ENCODE peak calls at places on chromosomes 7 and 10, in eight cellular contexts. One of them, this sample, is unnamed.
A peak's percentile ranks its signal among the peaks of the same experiment; 100 is the strongest.

GRCh38 chr7:130426541-130426940 is 14.3 kb downstream of the CEP41 start:
- DNase-seq in HCT116: no peak
- DNase-seq in activated T-helper 2 cell treated with anti-CD3 and anti-CD28 coated beads, Interferon-gamma antibody, Interleukin-2, Interleukin-4, amounts not matched to agents 10 μg/mL and 5 μg/mL and 100 μg/mL, durations not matched to agents 14 hours and 24 hours and 36 hours: no peak
- DNase-seq in GM23248: no peak
- DNase-seq in foreskin melanocyte: no peak
- DNase-seq in iPS DF 19.7: no peak
- DNase-seq in stimulated activated CD4-positive, alpha-beta T cell treated with anti-CD3 and anti-CD28 coated beads, Interleukin-15, amount 100 ng/mL, for 1 hour: no peak
- DNase-seq in GM10248: no peak
- DNase-seq in this sample: no peak

GRCh38 chr7:125390866-125391265 is 461.2 kb upstream of the POT1 start:
- DNase-seq in HCT116: no peak
- DNase-seq in activated T-helper 2 cell treated with anti-CD3 and anti-CD28 coated beads, Interferon-gamma antibody, Interleukin-2, Interleukin-4, amounts not matched to agents 10 μg/mL and 5 μg/mL and 100 μg/mL, durations not matched to agents 14 hours and 24 hours and 36 hours: no peak
- DNase-seq in GM23248: no peak
- DNase-seq in foreskin melanocyte: no peak
- DNase-seq in iPS DF 19.7: no peak
- DNase-seq in stimulated activated CD4-positive, alpha-beta T cell treated with anti-CD3 and anti-CD28 coated beads, Interleukin-15, amount 100 ng/mL, for 1 hour: no peak
- DNase-seq in GM10248: no peak
- DNase-seq in this sample: no peak

GRCh38 chr7:50739744-50740455 is 42.8 kb downstream of the GRB10 start:
- DNase-seq in HCT116: no peak
- DNase-seq in activated T-helper 2 cell treated with anti-CD3 and anti-CD28 coated beads, Interferon-gamma antibody, Interleukin-2, Interleukin-4, amounts not matched to agents 10 μg/mL and 5 μg/mL and 100 μg/mL, durations not matched to agents 14 hours and 24 hours and 36 hours: peak; percentile 65
- DNase-seq in GM23248: peak; percentile 38
- DNase-seq in foreskin melanocyte: peak; percentile 77
- DNase-seq in iPS DF 19.7: no peak
- DNase-seq in stimulated activated CD4-positive, alpha-beta T cell treated with anti-CD3 and anti-CD28 coated beads, Interleukin-15, amount 100 ng/mL, for 1 hour: peak; percentile 29
- DNase-seq in GM10248: no peak
- DNase-seq in this sample: peak; percentile 42

GRCh38 chr7:2892571-2892970 is 48.5 kb upstream of the GNA12 start:
- DNase-seq in HCT116: no peak
- DNase-seq in activated T-helper 2 cell treated with anti-CD3 and anti-CD28 coated beads, Interferon-gamma antibody, Interleukin-2, Interleukin-4, amounts not matched to agents 10 μg/mL and 5 μg/mL and 100 μg/mL, durations not matched to agents 14 hours and 24 hours and 36 hours: no peak
- DNase-seq in GM23248: no peak
- DNase-seq in foreskin melanocyte: no peak
- DNase-seq in iPS DF 19.7: no peak
- DNase-seq in stimulated activated CD4-positive, alpha-beta T cell treated with anti-CD3 and anti-CD28 coated beads, Interleukin-15, amount 100 ng/mL, for 1 hour: no peak
- DNase-seq in GM10248: no peak
- DNase-seq in this sample: no peak

GRCh38 chr10:10785627-10786333 is 231.9 kb upstream of the CELF2 start:
- DNase-seq in HCT116: no peak
- DNase-seq in activated T-helper 2 cell treated with anti-CD3 and anti-CD28 coated beads, Interferon-gamma antibody, Interleukin-2, Interleukin-4, amounts not matched to agents 10 μg/mL and 5 μg/mL and 100 μg/mL, durations not matched to agents 14 hours and 24 hours and 36 hours: no peak
- DNase-seq in GM23248: peak; percentile 69
- DNase-seq in foreskin melanocyte: no peak
- DNase-seq in iPS DF 19.7: no peak
- DNase-seq in stimulated activated CD4-positive, alpha-beta T cell treated with anti-CD3 and anti-CD28 coated beads, Interleukin-15, amount 100 ng/mL, for 1 hour: no peak
- DNase-seq in GM10248: no peak
- DNase-seq in this sample: no peak

GRCh38 chr10:86402283-86402931 is 35.8 kb upstream of the GRID1 start:
- DNase-seq in HCT116: no peak
- DNase-seq in activated T-helper 2 cell treated with anti-CD3 and anti-CD28 coated beads, Interferon-gamma antibody, Interleukin-2, Interleukin-4, amounts not matched to agents 10 μg/mL and 5 μg/mL and 100 μg/mL, durations not matched to agents 14 hours and 24 hours and 36 hours: no peak
- DNase-seq in GM23248: peak; percentile 67
- DNase-seq in foreskin melanocyte: no peak
- DNase-seq in iPS DF 19.7: no peak
- DNase-seq in stimulated activated CD4-positive, alpha-beta T cell treated with anti-CD3 and anti-CD28 coated beads, Interleukin-15, amount 100 ng/mL, for 1 hour: no peak
- DNase-seq in GM10248: no peak
- DNase-seq in this sample: no peak

GRCh38 chr7:151940048-151940845 is 16.0 kb upstream of the GALNTL5 start:
- DNase-seq in HCT116: no peak
- DNase-seq in activated T-helper 2 cell treated with anti-CD3 and anti-CD28 coated beads, Interferon-gamma antibody, Interleukin-2, Interleukin-4, amounts not matched to agents 10 μg/mL and 5 μg/mL and 100 μg/mL, durations not matched to agents 14 hours and 24 hours and 36 hours: no peak
- DNase-seq in GM23248: peak; percentile 82
- DNase-seq in foreskin melanocyte: peak; percentile 82
- DNase-seq in iPS DF 19.7: no peak
- DNase-seq in stimulated activated CD4-positive, alpha-beta T cell treated with anti-CD3 and anti-CD28 coated beads, Interleukin-15, amount 100 ng/mL, for 1 hour: no peak
- DNase-seq in GM10248: no peak
- DNase-seq in this sample: no peak

GRCh38 chr7:40072268-40072667 is 62.2 kb downstream of the MPLKIP start:
- DNase-seq in HCT116: no peak
- DNase-seq in activated T-helper 2 cell treated with anti-CD3 and anti-CD28 coated beads, Interferon-gamma antibody, Interleukin-2, Interleukin-4, amounts not matched to agents 10 μg/mL and 5 μg/mL and 100 μg/mL, durations not matched to agents 14 hours and 24 hours and 36 hours: no peak
- DNase-seq in GM23248: no peak
- DNase-seq in foreskin melanocyte: no peak
- DNase-seq in iPS DF 19.7: peak; percentile 15
- DNase-seq in stimulated activated CD4-positive, alpha-beta T cell treated with anti-CD3 and anti-CD28 coated beads, Interleukin-15, amount 100 ng/mL, for 1 hour: no peak
- DNase-seq in GM10248: no peak
- DNase-seq in this sample: no peak

GRCh38 chr7:144818516-144818915 is 17.3 kb downstream of the TPK1 start:
- DNase-seq in HCT116: no peak
- DNase-seq in activated T-helper 2 cell treated with anti-CD3 and anti-CD28 coated beads, Interferon-gamma antibody, Interleukin-2, Interleukin-4, amounts not matched to agents 10 μg/mL and 5 μg/mL and 100 μg/mL, durations not matched to agents 14 hours and 24 hours and 36 hours: peak; percentile 39
- DNase-seq in GM23248: no peak
- DNase-seq in foreskin melanocyte: no peak
- DNase-seq in iPS DF 19.7: no peak
- DNase-seq in stimulated activated CD4-positive, alpha-beta T cell treated with anti-CD3 and anti-CD28 coated beads, Interleukin-15, amount 100 ng/mL, for 1 hour: peak; percentile 12
- DNase-seq in GM10248: peak; percentile 46
- DNase-seq in this sample: peak; percentile 85

GRCh38 chr10:56317603-56318002 is 43.5 kb downstream of the ZWINT start:
- DNase-seq in HCT116: no peak
- DNase-seq in activated T-helper 2 cell treated with anti-CD3 and anti-CD28 coated beads, Interferon-gamma antibody, Interleukin-2, Interleukin-4, amounts not matched to agents 10 μg/mL and 5 μg/mL and 100 μg/mL, durations not matched to agents 14 hours and 24 hours and 36 hours: no peak
- DNase-seq in GM23248: no peak
- DNase-seq in foreskin melanocyte: no peak
- DNase-seq in iPS DF 19.7: no peak
- DNase-seq in stimulated activated CD4-positive, alpha-beta T cell treated with anti-CD3 and anti-CD28 coated beads, Interleukin-15, amount 100 ng/mL, for 1 hour: no peak
- DNase-seq in GM10248: no peak
- DNase-seq in this sample: no peak

GRCh38 chr10:29811751-29812427 is 177.1 kb upstream of the SVIL start:
- DNase-seq in HCT116: no peak
- DNase-seq in activated T-helper 2 cell treated with anti-CD3 and anti-CD28 coated beads, Interferon-gamma antibody, Interleukin-2, Interleukin-4, amounts not matched to agents 10 μg/mL and 5 μg/mL and 100 μg/mL, durations not matched to agents 14 hours and 24 hours and 36 hours: peak; percentile 51
- DNase-seq in GM23248: peak; percentile 94
- DNase-seq in foreskin melanocyte: no peak
- DNase-seq in iPS DF 19.7: no peak
- DNase-seq in stimulated activated CD4-positive, alpha-beta T cell treated with anti-CD3 and anti-CD28 coated beads, Interleukin-15, amount 100 ng/mL, for 1 hour: no peak
- DNase-seq in GM10248: no peak
- DNase-seq in this sample: no peak

GRCh38 chr7:20352573-20353304 is 22.0 kb downstream of the ITGB8 start:
- DNase-seq in HCT116: peak; percentile 82
- DNase-seq in activated T-helper 2 cell treated with anti-CD3 and anti-CD28 coated beads, Interferon-gamma antibody, Interleukin-2, Interleukin-4, amounts not matched to agents 10 μg/mL and 5 μg/mL and 100 μg/mL, durations not matched to agents 14 hours and 24 hours and 36 hours: no peak
- DNase-seq in GM23248: peak; percentile 69
- DNase-seq in foreskin melanocyte: peak; percentile 85
- DNase-seq in iPS DF 19.7: no peak
- DNase-seq in stimulated activated CD4-positive, alpha-beta T cell treated with anti-CD3 and anti-CD28 coated beads, Interleukin-15, amount 100 ng/mL, for 1 hour: no peak
- DNase-seq in GM10248: no peak
- DNase-seq in this sample: no peak

This sample was measured in MM.1S.